ENCODE peak calls at places on chromosomes 4 and X, in six cellular contexts. G is stimulated activated naive B cell treated with anti-CD40 and anti-IgM and Interleukin-4, amounts not matched to agents 10 μg/mL and 1 μg/mL and 100 μg/mL, for 72 hours; I is T-helper 2 cell; W is cerebellum; Z is GM03348; Q is lower leg skin. K is an unnamed sample.

GRCh38 chr4:76626686-76627465 is 191.8 kb downstream of the SHROOM3 start:
- DNase-seq in G (no peak), I (no peak), W (no peak), Z (no peak), Q (no peak), K (no peak)

GRCh38 chr4:24863799-24864198 is 49.0 kb downstream of the CCDC149 start:
- DNase-seq in G (no peak), I (no peak), W (no peak), Z (no peak), Q (no peak), K (no peak)

GRCh38 chr4:142474398-142475087 is 371.6 kb downstream of the INPP4B start:
- DNase-seq in G (no peak), I (no peak), W (no peak), Z (no peak), Q (no peak), K (no peak)

GRCh38 chr4:92305148-92305877 is 1.5 kb downstream of the GRID2 start:
- DNase-seq in G (no peak), I (no peak), W (peak), Z (peak), Q (peak), K (peak)

GRCh38 chr4:82467442-82467841 is 37.1 kb downstream of the ENOPH1 start:
- DNase-seq in G (no peak), I (no peak), W (no peak), Z (no peak), Q (no peak), K (no peak)

GRCh38 chrX:150694738-150695410 is 1.7 kb downstream of the MTMR1 start:
- DNase-seq in G (peak), I (no peak), W (no peak), Z (no peak), Q (no peak), K (no peak)

GRCh38 chr4:74934822-74935326 is 2.0 kb downstream of the PARM1 start:
- DNase-seq in G (no peak), I (no peak), W (no peak), Z (no peak), Q (no peak), K (no peak)

GRCh38 chr4:127965803-127966175 is 583 bp downstream of the ABHD18 start:
- DNase-seq in G (peak), I (peak), W (peak), Z (peak), Q (peak), K (no peak)

GRCh38 chr4:83054928-83055327 is 19.9 kb downstream of the COPS4 start:
- DNase-seq in G (no peak), I (no peak), W (no peak), Z (peak), Q (no peak), K (no peak)

GRCh38 chr4:139907001-139907809 is 241.6 kb downstream of the MGST2 start:
- DNase-seq in G (no peak), I (no peak), W (no peak), Z (no peak), Q (no peak), K (no peak)

GRCh38 chr4:121041307-121042090 is 30.8 kb downstream of the NDNF start:
- DNase-seq in G (no peak), I (no peak), W (no peak), Z (no peak), Q (no peak), K (no peak)

GRCh38 chr4:165763640-165764039 is 109.4 kb upstream of the TLL1 start:
- DNase-seq in G (no peak), I (no peak), W (no peak), Z (no peak), Q (no peak), K (no peak)

GRCh38 chr4:86014599-86014998 is 345.3 kb downstream of the MAPK10 start:
- DNase-seq in G (peak), I (no peak), W (no peak), Z (no peak), Q (no peak), K (no peak)

GRCh38 chrX:96979766-96980165 is 96.1 kb downstream of the RPA4 start:
- DNase-seq in G (no peak), I (no peak), W (no peak), Z (no peak), Q (no peak), K (no peak)